ENCODE peak calls at places on chromosomes 5 and 9, in six cellular contexts. N, R, T, L, X and P are unnamed samples.

GRCh38 chr9:121556580-121556979 is 56.9 kb upstream of the GGTA1 start:
- DNase-seq in T (no peak), R (peak), X (no peak), N (no peak), L (peak), P (no peak)

GRCh38 chr5:78235289-78235688 is 59.2 kb downstream of the AP3B1 start:
- DNase-seq in T (no peak), L (peak), R (peak), N (no peak), X (no peak), P (no peak)

GRCh38 chr9:19660019-19660418 is 128.8 kb downstream of the SLC24A2 start:
- DNase-seq in N (no peak), T (no peak), X (no peak), R (no peak), L (no peak), P (no peak)

GRCh38 chr5:178786859-178787499 is 56.5 kb upstream of the ZNF354A start:
- DNase-seq in L (peak), X (no peak), N (no peak), R (peak), T (no peak), P (no peak)

GRCh38 chr5:133384120-133384855 is 228.1 kb downstream of the FSTL4 start:
- DNase-seq in T (no peak), N (peak), X (no peak), R (no peak), L (no peak), P (no peak)

GRCh38 chr9:95333426-95333825 is 15.9 kb upstream of the FANCC start:
- DNase-seq in N (no peak), L (no peak), X (no peak), T (no peak), R (peak), P (no peak)

GRCh38 chr5:179858241-179858585 is 404 bp downstream of the MRNIP start:
- DNase-seq in L (peak), X (peak), R (peak), T (no peak), N (no peak), P (peak)

GRCh38 chr9:90020277-90020871 is 415.6 kb downstream of the GADD45G start:
- DNase-seq in X (no peak), L (no peak), N (no peak), T (no peak), R (no peak), P (no peak)

GRCh38 chr5:11803436-11803835 is 100.8 kb downstream of the CTNND2 start:
- DNase-seq in L (no peak), N (no peak), X (no peak), T (no peak), R (no peak), P (no peak)

GRCh38 chr9:127928232-127929043 is 2.1 kb downstream of the PIP5KL1 start:
- DNase-seq in T (no peak), X (no peak), R (no peak), N (no peak), L (no peak), P (no peak)

GRCh38 chr9:100426532-100427365 is at the start of gene MSANTD3:
- DNase-seq in L (peak), X (peak), R (peak), T (peak), N (peak), P (peak)

GRCh38 chr5:173869316-173869715 is 18.8 kb upstream of the CPEB4 start:
- DNase-seq in T (peak), N (no peak), R (no peak), L (no peak), X (no peak), P (no peak)

GRCh38 chr9:108786322-108786721 is 69.5 kb downstream of the ACTL7B start:
- DNase-seq in N (no peak), T (no peak), R (no peak), L (no peak), X (no peak), P (no peak)

GRCh38 chr5:135379052-135379654 is 19.9 kb downstream of the MACROH2A1 start:
- DNase-seq in X (no peak), T (no peak), R (peak), L (peak), N (no peak), P (no peak)

GRCh38 chr5:73654861-73655318 is 28.9 kb downstream of the ARHGEF28 start:
- DNase-seq in R (no peak), L (no peak), T (no peak), X (no peak), N (no peak), P (no peak)

GRCh38 chr9:14308751-14309140 is 5.2 kb downstream of the NFIB start:
- DNase-seq in L (peak), X (no peak), T (no peak), N (no peak), R (no peak), P (no peak)

GRCh38 chr9:20353931-20354652 is 268.2 kb downstream of the MLLT3 start:
- DNase-seq in R (no peak), L (peak), N (no peak), X (no peak), T (no peak), P (no peak)